ENCODE peak calls at places on chromosome 20, in four cellular contexts. One of them, this sample, is unnamed.

GRCh38 chr20:44618318-44618731 is 33.2 kb downstream of the ADA start:
- DNase-seq in GM12878: no peak
- DNase-seq in K562: no peak
- DNase-seq in HepG2: no peak
- DNase-seq in this sample: no peak

GRCh38 chr20:10314198-10314597 is 95.6 kb downstream of the SNAP25 start:
- DNase-seq in GM12878: no peak
- DNase-seq in K562: no peak
- DNase-seq in HepG2: no peak
- DNase-seq in this sample: no peak

GRCh38 chr20:52083627-52084232 is 107.8 kb downstream of the ZFP64 start:
- DNase-seq in GM12878: no peak
- DNase-seq in HepG2: peak; percentile 73
- DNase-seq in K562: peak; percentile 27
- DNase-seq in this sample: peak; percentile 75

GRCh38 chr20:45355209-45355608 is 7.0 kb upstream of the SDC4 start:
- DNase-seq in HepG2: no peak
- DNase-seq in K562: no peak
- DNase-seq in GM12878: no peak
- DNase-seq in this sample: no peak

GRCh38 chr20:61949714-61950630 is 115.7 kb downstream of the TAF4 start:
- DNase-seq in GM12878: no peak
- DNase-seq in HepG2: peak; percentile 39
- DNase-seq in K562: no peak
- DNase-seq in this sample: no peak

GRCh38 chr20:51958636-51959542 is 156.6 kb upstream of the SALL4 start:
- DNase-seq in HepG2: no peak
- DNase-seq in K562: no peak
- DNase-seq in GM12878: no peak
- DNase-seq in this sample: no peak

GRCh38 chr20:41009960-41010359 is 18.7 kb upstream of the TOP1 start:
- DNase-seq in HepG2: peak; percentile 60
- DNase-seq in GM12878: no peak
- DNase-seq in K562: no peak
- DNase-seq in this sample: no peak

GRCh38 chr20:21862224-21862927 is 156.9 kb downstream of the PAX1 start:
- DNase-seq in K562: no peak
- DNase-seq in GM12878: no peak
- DNase-seq in HepG2: no peak
- DNase-seq in this sample: peak; percentile 56

GRCh38 chr20:32480361-32481199 is 104.6 kb downstream of the NOL4L start:
- DNase-seq in K562: no peak
- DNase-seq in HepG2: no peak
- DNase-seq in GM12878: no peak
- DNase-seq in this sample: no peak

GRCh38 chr20:34705383-34706021 is 1.4 kb downstream of the TP53INP2 start:
- DNase-seq in HepG2: peak; percentile 73
- DNase-seq in K562: peak; percentile 29
- DNase-seq in GM12878: no peak
- DNase-seq in this sample: peak; percentile 30

GRCh38 chr20:10651227-10651990 is 22.4 kb downstream of the JAG1 start:
- DNase-seq in K562: no peak
- DNase-seq in GM12878: no peak
- DNase-seq in HepG2: no peak
- DNase-seq in this sample: no peak

GRCh38 chr20:2314759-2315439 is 19.1 kb downstream of the TGM3 start:
- DNase-seq in HepG2: no peak
- DNase-seq in K562: peak; percentile 86
- DNase-seq in GM12878: no peak
- DNase-seq in this sample: no peak

GRCh38 chr20:15814903-15815302 is 758.3 kb downstream of the KIF16B start:
- DNase-seq in GM12878: no peak
- DNase-seq in HepG2: no peak
- DNase-seq in K562: no peak
- DNase-seq in this sample: no peak

GRCh38 chr20:50127587-50128519 is 14.9 kb upstream of the UBE2V1 start:
- DNase-seq in HepG2: no peak
- DNase-seq in GM12878: no peak
- DNase-seq in K562: no peak
- DNase-seq in this sample: no peak

GRCh38 chr20:16902657-16903056 is 154.5 kb downstream of the OTOR start:
- DNase-seq in HepG2: no peak
- DNase-seq in GM12878: no peak
- DNase-seq in K562: no peak
- DNase-seq in this sample: no peak

GRCh38 chr20:16898433-16898832 is 150.3 kb downstream of the OTOR start:
- DNase-seq in K562: no peak
- DNase-seq in GM12878: no peak
- DNase-seq in HepG2: no peak
- DNase-seq in this sample: no peak
- TF ChIP-seq ATF2 in K562: no peak
- TF ChIP-seq ATF2 in GM12878: no peak
- TF ChIP-seq ATF2 in HepG2: no peak
- TF ChIP-seq ATF2 in this sample: no peak

GRCh38 chr20:47311967-47312681 is 44.4 kb downstream of the ZMYND8 start:
- DNase-seq in GM12878: no peak
- DNase-seq in HepG2: no peak
- DNase-seq in K562: no peak
- DNase-seq in this sample: no peak
- TF ChIP-seq NR2C2 in GM12878: no peak
- TF ChIP-seq NR2C2 in HepG2: no peak
- TF ChIP-seq NR2C2 in K562: no peak
- TF ChIP-seq NR2C2 in this sample: no peak

GRCh38 chr20:37261714-37262113 is at the start of gene GHRH:
- DNase-seq in HepG2: no peak
- DNase-seq in K562: no peak
- DNase-seq in GM12878: no peak
- DNase-seq in this sample: no peak
- TF ChIP-seq MAX in HepG2: no peak
- TF ChIP-seq MAX in K562: no peak
- TF ChIP-seq MAX in GM12878: no peak
- TF ChIP-seq MAX in this sample: no peak

GRCh38 chr20:24502661-24503060 is 33.2 kb downstream of the SYNDIG1 start:
- DNase-seq in HepG2: no peak
- DNase-seq in GM12878: no peak
- DNase-seq in K562: no peak
- DNase-seq in this sample: no peak

GRCh38 chr20:24503352-24503931 is 34.0 kb downstream of the SYNDIG1 start:
- DNase-seq in K562: no peak
- DNase-seq in HepG2: no peak
- DNase-seq in GM12878: no peak
- DNase-seq in this sample: no peak

GRCh38 chr20:24504331-24505285 is 35.2 kb downstream of the SYNDIG1 start:
- DNase-seq in HepG2: no peak
- DNase-seq in GM12878: no peak
- DNase-seq in K562: no peak
- DNase-seq in this sample: no peak

GRCh38 chr20:24501764-24502163 is 32.3 kb downstream of the SYNDIG1 start:
- DNase-seq in GM12878: no peak
- DNase-seq in K562: no peak
- DNase-seq in HepG2: no peak
- DNase-seq in this sample: no peak

DNA sequence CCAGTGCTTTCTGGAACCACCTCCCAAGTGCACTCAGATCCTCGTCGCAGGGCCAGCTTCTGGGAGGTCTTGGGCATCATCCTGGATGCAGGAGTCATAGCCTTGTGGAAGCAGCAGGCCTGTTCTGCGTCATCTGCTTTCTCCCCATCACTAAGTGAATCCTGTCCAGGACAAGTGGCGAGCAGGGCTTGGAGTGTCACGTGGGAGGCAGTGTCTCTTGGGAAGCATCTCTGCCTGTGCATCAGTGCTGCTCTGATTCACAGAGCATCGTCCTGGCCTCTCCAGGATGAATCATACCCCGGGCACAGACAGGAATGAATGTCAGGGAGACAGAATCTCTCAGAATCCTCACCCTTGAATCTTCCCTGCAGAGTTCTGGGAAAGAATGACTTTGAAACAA is 32.8 kb downstream of the SYNDIG1 start:
- DNase-seq in GM12878: no peak
- DNase-seq in HepG2: no peak
- DNase-seq in K562: no peak
- DNase-seq in this sample: no peak
- TF ChIP-seq ATF2 in GM12878: no peak
- TF ChIP-seq ATF2 in HepG2: no peak
- TF ChIP-seq ATF2 in K562: no peak
- TF ChIP-seq ATF2 in this sample: no peak

GRCh38 chr20:63957690-63958441 is 1.6 kb upstream of the UCKL1 start:
- DNase-seq in GM12878: no peak
- DNase-seq in K562: peak; percentile 74
- DNase-seq in HepG2: peak; percentile 59
- DNase-seq in this sample: peak; percentile 75
- TF ChIP-seq NR2C2 in GM12878: no peak
- TF ChIP-seq NR2C2 in K562: no peak
- TF ChIP-seq NR2C2 in HepG2: no peak
- TF ChIP-seq NR2C2 in this sample: no peak

GRCh38 chr20:48719598-48720255 is 108.1 kb downstream of the PREX1 start:
- DNase-seq in K562: no peak
- DNase-seq in HepG2: no peak
- DNase-seq in GM12878: no peak
- DNase-seq in this sample: no peak

GRCh38 chr20:48717959-48718223 is 109.9 kb downstream of the PREX1 start:
- DNase-seq in GM12878: no peak
- DNase-seq in K562: no peak
- DNase-seq in HepG2: no peak
- DNase-seq in this sample: no peak

GRCh38 chr20:48717095-48717958 is 110.5 kb downstream of the PREX1 start:
- DNase-seq in K562: no peak
- DNase-seq in HepG2: no peak
- DNase-seq in GM12878: peak; percentile 67
- DNase-seq in this sample: no peak

GRCh38 chr20:48720256-48721020 is 107.4 kb downstream of the PREX1 start:
- DNase-seq in HepG2: no peak
- DNase-seq in K562: no peak
- DNase-seq in GM12878: no peak
- DNase-seq in this sample: no peak

DNA sequence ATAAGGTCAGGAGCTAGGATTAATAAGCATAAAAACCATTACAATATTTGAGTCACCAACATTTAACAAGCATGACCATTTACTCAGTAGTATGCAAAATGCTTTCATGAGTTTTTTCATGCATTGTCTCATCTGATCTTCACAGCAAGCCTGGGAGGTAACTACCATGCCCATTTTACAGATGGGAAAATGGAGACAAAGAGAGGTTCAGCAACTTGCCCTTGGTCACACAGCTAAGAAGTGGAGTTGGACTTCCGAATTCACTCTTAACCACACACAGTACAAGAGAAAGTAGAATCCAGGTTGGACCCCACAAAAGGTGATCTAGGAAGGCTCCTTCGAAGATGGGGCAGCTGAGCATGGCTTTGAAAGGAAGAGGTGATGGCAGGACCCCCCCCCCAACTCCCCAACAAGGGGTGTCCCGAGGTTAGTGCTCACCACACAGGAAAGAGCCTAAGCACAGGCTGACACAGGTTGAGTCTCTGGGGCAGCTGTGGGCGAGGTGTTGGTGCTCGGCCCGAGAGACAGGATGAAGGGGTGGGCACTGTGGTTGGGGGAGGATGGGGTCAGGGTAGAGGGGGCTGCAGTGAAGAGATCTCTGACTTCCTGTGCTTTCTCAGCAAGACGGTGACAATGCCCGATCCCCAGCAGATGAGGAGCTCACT is 108.8 kb downstream of the PREX1 start:
- DNase-seq in GM12878: no peak
- DNase-seq in K562: no peak
- DNase-seq in HepG2: no peak
- DNase-seq in this sample: no peak
- TF ChIP-seq MAX in GM12878: no peak
- TF ChIP-seq MAX in K562: no peak
- TF ChIP-seq MAX in HepG2: no peak
- TF ChIP-seq MAX in this sample: no peak

DNA sequence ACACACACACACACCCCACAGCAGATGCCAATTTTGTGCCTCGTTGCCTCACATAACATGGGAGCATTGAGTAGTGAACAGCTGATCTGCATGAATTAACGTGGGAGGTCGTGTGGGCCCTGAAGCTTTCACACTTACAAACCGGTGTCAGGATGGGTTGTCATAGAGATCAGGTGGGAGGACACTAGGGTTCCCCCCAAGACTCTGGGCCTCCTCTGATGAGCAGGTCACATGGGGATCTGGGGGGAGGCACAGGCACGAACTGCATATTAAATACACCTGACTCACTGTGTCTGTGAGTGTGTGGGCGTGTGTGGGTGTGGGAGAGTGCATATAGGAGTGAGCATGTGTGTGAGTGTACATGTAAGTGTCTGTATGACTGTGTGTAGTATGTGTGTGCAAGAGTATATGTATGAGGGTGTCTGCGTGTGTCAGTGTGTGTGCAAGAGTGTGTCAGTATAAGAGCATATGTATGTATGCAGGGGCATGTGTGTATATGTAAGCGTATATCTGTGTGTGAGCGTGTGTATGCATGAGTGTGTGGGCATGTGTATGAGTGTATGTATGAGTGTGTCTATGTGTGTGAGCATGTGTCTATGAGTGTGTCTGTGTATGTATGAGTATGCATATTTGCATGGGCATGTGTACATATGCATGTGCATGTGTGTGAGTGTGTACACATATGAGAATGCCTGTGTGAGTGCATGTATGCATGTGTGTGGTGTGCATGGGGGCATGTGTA is 370.4 kb downstream of the PREX1 start:
- DNase-seq in K562: no peak
- DNase-seq in GM12878: no peak
- DNase-seq in HepG2: no peak
- DNase-seq in this sample: no peak
- TF ChIP-seq ATF2 in K562: no peak
- TF ChIP-seq ATF2 in GM12878: no peak
- TF ChIP-seq ATF2 in HepG2: no peak
- TF ChIP-seq ATF2 in this sample: no peak

GRCh38 chr20:3696745-3697587 is 15.2 kb upstream of the ADAM33 start:
- DNase-seq in HepG2: no peak
- DNase-seq in K562: no peak
- DNase-seq in GM12878: no peak
- DNase-seq in this sample: no peak

GRCh38 chr20:3696200-3696599 is 14.4 kb upstream of the ADAM33 start:
- DNase-seq in GM12878: no peak
- DNase-seq in K562: peak; percentile 33
- DNase-seq in HepG2: no peak
- DNase-seq in this sample: no peak

GRCh38 chr20:3694864-3695263 is 13.1 kb upstream of the ADAM33 start:
- DNase-seq in K562: no peak
- DNase-seq in GM12878: no peak
- DNase-seq in HepG2: no peak
- DNase-seq in this sample: no peak

GRCh38 chr20:3698511-3699436 is 13.6 kb downstream of the SIGLEC1 start:
- DNase-seq in K562: no peak
- DNase-seq in HepG2: no peak
- DNase-seq in GM12878: no peak
- DNase-seq in this sample: no peak

GRCh38 chr20:3697588-3698235 is 14.7 kb downstream of the SIGLEC1 start:
- DNase-seq in HepG2: no peak
- DNase-seq in GM12878: no peak
- DNase-seq in K562: no peak
- DNase-seq in this sample: no peak
- TF ChIP-seq NR2C2 in HepG2: no peak
- TF ChIP-seq NR2C2 in GM12878: no peak
- TF ChIP-seq NR2C2 in K562: no peak
- TF ChIP-seq NR2C2 in this sample: no peak